ENCODE peak calls at places on chromosome 15, in four cellular contexts. Q is activated CD4-positive, alpha-beta T cell treated with anti-CD3 and anti-CD28 coated beads for 1 hour; F is cardiac septum; Z is G401. J is an unnamed sample.

GRCh38 chr15:74855857-74856256 is 12.9 kb upstream of the ULK3 start:
- DNase-seq in Q (no peak), F (no peak), Z (no peak), J (no peak)

GRCh38 chr15:70023769-70024491 is 73.8 kb downstream of the TLE3 start:
- DNase-seq in Q (no peak), F (peak; percentile 74), Z (peak; percentile 9), J (no peak)

GRCh38 chr15:62059818-62060115 is 480 bp downstream of the VPS13C start:
- DNase-seq in Q (peak; percentile 35), F (peak; percentile 80), Z (peak; percentile 57), J (peak; percentile 71)

GRCh38 chr15:93562752-93563151 is 473.7 kb upstream of the RGMA start:
- DNase-seq in Q (no peak), F (no peak), Z (no peak), J (no peak)

GRCh38 chr15:37837276-37837675 is 97.2 kb upstream of the TMCO5A start:
- DNase-seq in Q (no peak), F (no peak), Z (no peak), J (no peak)

GRCh38 chr15:101615986-101616848 is 36.0 kb downstream of the TM2D3 start:
- DNase-seq in Q (no peak), F (peak; percentile 77), Z (no peak), J (no peak)

GRCh38 chr15:62841891-62842559 is 200.5 kb upstream of the TPM1 start:
- DNase-seq in Q (no peak), F (no peak), Z (peak; percentile 15), J (no peak)

GRCh38 chr15:76135516-76135915 is 75.7 kb downstream of the TMEM266 start:
- DNase-seq in Q (no peak), F (no peak), Z (no peak), J (no peak)